ENCODE peak calls at places on chromosomes 13 and 19, in seven cellular contexts. I is cardiac muscle cell; J is globus pallidus; G is neural crest cell; Z is T-cell; W is activated T-helper 2 cell treated with anti-CD3 and anti-CD28 coated beads, Interferon-gamma antibody, Interleukin-2, Interleukin-4, amounts not matched to agents 10 μg/mL and 5 μg/mL and 100 μg/mL, durations not matched to agents 14 hours and 24 hours and 36 hours; K is stimulated activated CD8-positive, alpha-beta memory T cell treated with anti-CD3 and anti-CD28 coated beads, Interleukin-7, amount 100 ng/mL, for 4 hours. P is an unnamed sample.

GRCh38 chr13:21395953-21396352 is 63.1 kb downstream of the ZDHHC20 start:
- DNase-seq in I (no peak), J (no peak), G (no peak), Z (peak), W (no peak), K (no peak), P (no peak)

GRCh38 chr19:43809762-43810696 is 7.8 kb upstream of the LYPD5 start:
- DNase-seq in I (peak), J (peak), G (no peak), Z (no peak), W (no peak), K (no peak), P (peak)

GRCh38 chr19:4391701-4392543 is 8.4 kb downstream of the SH3GL1 start:
- DNase-seq in I (peak), J (no peak), G (no peak), Z (no peak), W (no peak), K (no peak), P (no peak)

GRCh38 chr13:39406688-39407087 is 196.3 kb downstream of the LHFPL6 start:
- DNase-seq in I (no peak), J (no peak), G (no peak), Z (no peak), W (no peak), K (no peak), P (no peak)

GRCh38 chr19:35509018-35509652 is 4.3 kb downstream of the DMKN start:
- DNase-seq in I (no peak), J (no peak), G (no peak), Z (peak), W (no peak), K (peak), P (no peak)

GRCh38 chr19:8367327-8368001 is 3.5 kb downstream of the ANGPTL4 start:
- DNase-seq in I (peak), J (peak), G (peak), Z (no peak), W (no peak), K (no peak), P (peak)

GRCh38 chr19:12773571-12773970 is 1.8 kb downstream of the HOOK2 start:
- DNase-seq in I (no peak), J (no peak), G (no peak), Z (no peak), W (no peak), K (no peak), P (no peak)

GRCh38 chr13:109479991-109480696 is 306.2 kb downstream of the IRS2 start:
- DNase-seq in I (peak), J (no peak), G (no peak), Z (no peak), W (no peak), K (no peak), P (no peak)

GRCh38 chr13:111534646-111535461 is 214.4 kb downstream of the TEX29 start:
- DNase-seq in I (no peak), J (no peak), G (no peak), Z (no peak), W (no peak), K (no peak), P (no peak)